ENCODE peak calls at places on chromosomes 11 and 22, in five cellular contexts. One of them, this sample, is unnamed.

GRCh38 chr22:50261615-50262459 is at the start of gene MAPK12:
- DNase-seq in fibroblast of lung: no peak
- DNase-seq in astrocyte: no peak
- DNase-seq in AG04450: no peak
- DNase-seq in mucosa of descending colon: no peak
- DNase-seq in this sample: peak

GRCh38 chr11:17564687-17565042 is 17.6 kb downstream of the OTOG start:
- DNase-seq in fibroblast of lung: no peak
- DNase-seq in astrocyte: no peak
- DNase-seq in AG04450: no peak
- DNase-seq in mucosa of descending colon: no peak
- DNase-seq in this sample: no peak

GRCh38 chr11:78289547-78290292 is 101.0 kb downstream of the USP35 start:
- DNase-seq in fibroblast of lung: no peak
- DNase-seq in astrocyte: no peak
- DNase-seq in AG04450: no peak
- DNase-seq in mucosa of descending colon: no peak
- DNase-seq in this sample: no peak

GRCh38 chr11:122706689-122707088 is 51.2 kb downstream of the UBASH3B start:
- DNase-seq in fibroblast of lung: peak
- DNase-seq in astrocyte: peak
- DNase-seq in AG04450: no peak
- DNase-seq in mucosa of descending colon: no peak
- DNase-seq in this sample: peak

GRCh38 chr22:50299724-50300619 is 7.5 kb downstream of the PLXNB2 start:
- DNase-seq in fibroblast of lung: no peak
- DNase-seq in astrocyte: no peak
- DNase-seq in AG04450: no peak
- DNase-seq in mucosa of descending colon: peak
- DNase-seq in this sample: no peak

GRCh38 chr11:22974251-22974650 is 114.0 kb upstream of the CCDC179 start:
- DNase-seq in fibroblast of lung: no peak
- DNase-seq in astrocyte: no peak
- DNase-seq in AG04450: no peak
- DNase-seq in mucosa of descending colon: no peak
- DNase-seq in this sample: no peak

GRCh38 chr11:117180020-117180419 is 1.5 kb downstream of the SIDT2 start:
- DNase-seq in fibroblast of lung: no peak
- DNase-seq in astrocyte: no peak
- DNase-seq in AG04450: no peak
- DNase-seq in mucosa of descending colon: no peak
- DNase-seq in this sample: peak

GRCh38 chr11:65211293-65212105 is 29.8 kb downstream of the CAPN1 start:
- DNase-seq in fibroblast of lung: no peak
- DNase-seq in astrocyte: no peak
- DNase-seq in AG04450: no peak
- DNase-seq in mucosa of descending colon: no peak
- DNase-seq in this sample: no peak

GRCh38 chr22:46881373-46882118 is 119.1 kb downstream of the TBC1D22A start:
- DNase-seq in fibroblast of lung: peak
- DNase-seq in astrocyte: no peak
- DNase-seq in AG04450: no peak
- DNase-seq in mucosa of descending colon: no peak
- DNase-seq in this sample: no peak

GRCh38 chr11:118892964-118893363 is 9.3 kb downstream of the CXCR5 start:
- DNase-seq in fibroblast of lung: no peak
- DNase-seq in astrocyte: no peak
- DNase-seq in AG04450: no peak
- DNase-seq in mucosa of descending colon: no peak
- DNase-seq in this sample: no peak

GRCh38 chr22:47198801-47199251 is 436.4 kb downstream of the TBC1D22A start:
- DNase-seq in fibroblast of lung: no peak
- DNase-seq in astrocyte: no peak
- DNase-seq in AG04450: no peak
- DNase-seq in mucosa of descending colon: no peak
- DNase-seq in this sample: no peak

GRCh38 chr11:75346912-75347647 is 4.4 kb downstream of the ARRB1 start:
- DNase-seq in fibroblast of lung: peak
- DNase-seq in astrocyte: peak
- DNase-seq in AG04450: no peak
- DNase-seq in mucosa of descending colon: no peak
- DNase-seq in this sample: peak

GRCh38 chr11:28878025-28878424 is 769.8 kb downstream of the METTL15 start:
- DNase-seq in fibroblast of lung: no peak
- DNase-seq in astrocyte: no peak
- DNase-seq in AG04450: no peak
- DNase-seq in mucosa of descending colon: no peak
- DNase-seq in this sample: peak

GRCh38 chr11:60878245-60879101 is 11.1 kb downstream of the ZP1 start:
- DNase-seq in fibroblast of lung: no peak
- DNase-seq in astrocyte: no peak
- DNase-seq in AG04450: no peak
- DNase-seq in mucosa of descending colon: no peak
- DNase-seq in this sample: no peak

GRCh38 chr11:11663907-11664306 is 42.1 kb upstream of the GALNT18 start:
- DNase-seq in fibroblast of lung: no peak
- DNase-seq in astrocyte: no peak
- DNase-seq in AG04450: no peak
- DNase-seq in mucosa of descending colon: no peak
- DNase-seq in this sample: no peak

GRCh38 chr11:14029971-14030531 is 67.5 kb downstream of the SPON1 start:
- DNase-seq in fibroblast of lung: peak
- DNase-seq in astrocyte: peak
- DNase-seq in AG04450: peak
- DNase-seq in mucosa of descending colon: peak
- DNase-seq in this sample: peak

GRCh38 chr11:117875397-117876048 is 935 bp downstream of the FXYD6 start:
- DNase-seq in fibroblast of lung: no peak
- DNase-seq in astrocyte: no peak
- DNase-seq in AG04450: no peak
- DNase-seq in mucosa of descending colon: no peak
- DNase-seq in this sample: no peak

GRCh38 chr11:8265681-8266241 is 2.1 kb upstream of the LMO1 start:
- DNase-seq in fibroblast of lung: no peak
- DNase-seq in astrocyte: no peak
- DNase-seq in AG04450: no peak
- DNase-seq in mucosa of descending colon: no peak
- DNase-seq in this sample: no peak

GRCh38 chr11:60334005-60334620 is 7.1 kb downstream of the MS4A6E start:
- DNase-seq in fibroblast of lung: peak
- DNase-seq in astrocyte: no peak
- DNase-seq in AG04450: no peak
- DNase-seq in mucosa of descending colon: peak
- DNase-seq in this sample: peak

GRCh38 chr11:101870510-101870909 is 44.3 kb upstream of the CEP126 start:
- DNase-seq in fibroblast of lung: peak
- DNase-seq in astrocyte: peak
- DNase-seq in AG04450: no peak
- DNase-seq in mucosa of descending colon: no peak
- DNase-seq in this sample: peak

GRCh38 chr11:111297696-111298095 is 650 bp upstream of the POU2AF3 start:
- DNase-seq in fibroblast of lung: no peak
- DNase-seq in astrocyte: no peak
- DNase-seq in AG04450: no peak
- DNase-seq in mucosa of descending colon: no peak
- DNase-seq in this sample: no peak

GRCh38 chr22:20982563-20982882 is 426 bp downstream of the LZTR1 start:
- DNase-seq in fibroblast of lung: no peak
- DNase-seq in astrocyte: no peak
- DNase-seq in AG04450: no peak
- DNase-seq in mucosa of descending colon: no peak
- DNase-seq in this sample: no peak

GRCh38 chr22:37379716-37380115 is 47.6 kb downstream of the ELFN2 start:
- DNase-seq in fibroblast of lung: no peak
- DNase-seq in astrocyte: no peak
- DNase-seq in AG04450: no peak
- DNase-seq in mucosa of descending colon: no peak
- DNase-seq in this sample: no peak

GRCh38 chr22:16963189-16963945 is 44.7 kb downstream of the GAB4 start:
- DNase-seq in fibroblast of lung: no peak
- DNase-seq in astrocyte: no peak
- DNase-seq in AG04450: no peak
- DNase-seq in mucosa of descending colon: no peak
- DNase-seq in this sample: no peak

GRCh38 chr11:75465701-75466531 is 32.9 kb upstream of the KLHL35 start:
- DNase-seq in fibroblast of lung: no peak
- DNase-seq in astrocyte: peak
- DNase-seq in AG04450: no peak
- DNase-seq in mucosa of descending colon: no peak
- DNase-seq in this sample: peak

GRCh38 chr22:36352775-36353507 is 34.8 kb downstream of the MYH9 start:
- DNase-seq in fibroblast of lung: peak
- DNase-seq in astrocyte: peak
- DNase-seq in AG04450: peak
- DNase-seq in mucosa of descending colon: no peak
- DNase-seq in this sample: peak

GRCh38 chr22:39634530-39635399 is 64.2 kb downstream of the CACNA1I start:
- DNase-seq in fibroblast of lung: peak
- DNase-seq in astrocyte: peak
- DNase-seq in AG04450: peak
- DNase-seq in mucosa of descending colon: no peak
- DNase-seq in this sample: peak

GRCh38 chr11:316891-317291 is 3.1 kb downstream of the IFITM1 start:
- DNase-seq in fibroblast of lung: no peak
- DNase-seq in astrocyte: no peak
- DNase-seq in AG04450: no peak
- DNase-seq in mucosa of descending colon: no peak
- DNase-seq in this sample: no peak

GRCh38 chr22:26542831-26543230 is 30.6 kb upstream of the TFIP11 start:
- DNase-seq in fibroblast of lung: no peak
- DNase-seq in astrocyte: no peak
- DNase-seq in AG04450: no peak
- DNase-seq in mucosa of descending colon: no peak
- DNase-seq in this sample: no peak

GRCh38 chr11:39037611-39038010 is 2421.8 kb downstream of the LRRC4C start:
- DNase-seq in fibroblast of lung: no peak
- DNase-seq in astrocyte: no peak
- DNase-seq in AG04450: no peak
- DNase-seq in mucosa of descending colon: no peak
- DNase-seq in this sample: peak

GRCh38 chr11:36086366-36086765 is 142.5 kb downstream of the LDLRAD3 start:
- DNase-seq in fibroblast of lung: no peak
- DNase-seq in astrocyte: no peak
- DNase-seq in AG04450: no peak
- DNase-seq in mucosa of descending colon: no peak
- DNase-seq in this sample: no peak

GRCh38 chr11:6657346-6657745 is 1.7 kb upstream of the DCHS1 start:
- DNase-seq in fibroblast of lung: peak
- DNase-seq in astrocyte: no peak
- DNase-seq in AG04450: no peak
- DNase-seq in mucosa of descending colon: no peak
- DNase-seq in this sample: no peak

GRCh38 chr11:86230196-86230813 is 14.2 kb upstream of the EED start:
- DNase-seq in fibroblast of lung: no peak
- DNase-seq in astrocyte: no peak
- DNase-seq in AG04450: no peak
- DNase-seq in mucosa of descending colon: no peak
- DNase-seq in this sample: no peak

DNA sequence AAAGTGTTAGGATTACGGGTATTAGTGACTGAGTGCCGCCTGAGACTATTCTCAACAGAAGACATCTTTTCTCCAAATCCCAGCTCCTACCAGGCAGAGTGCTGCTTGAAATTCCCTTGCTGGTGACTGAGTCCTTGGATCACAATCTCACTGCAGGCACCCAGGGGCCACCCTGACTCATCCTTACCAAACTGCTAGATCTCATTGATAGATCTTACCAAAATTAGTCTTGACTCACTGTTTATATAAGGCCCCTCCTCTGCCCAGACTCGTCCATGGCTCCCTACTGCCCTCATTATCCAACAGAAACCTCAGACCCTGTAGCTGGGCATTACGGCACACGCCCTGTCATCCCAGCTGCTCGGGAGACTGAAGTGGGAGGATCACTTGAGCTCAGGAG is 14.7 kb downstream of the TBC1D10A start:
- DNase-seq in fibroblast of lung: peak
- DNase-seq in astrocyte: peak
- DNase-seq in AG04450: no peak
- DNase-seq in mucosa of descending colon: no peak
- DNase-seq in this sample: peak
- TF ChIP-seq CTCF in fibroblast of lung: no peak
- TF ChIP-seq CTCF in astrocyte: no peak
- TF ChIP-seq CTCF in AG04450: no peak
- TF ChIP-seq CTCF in mucosa of descending colon: no peak
- TF ChIP-seq CTCF in this sample: no peak

GRCh38 chr22:42644422-42645340 is 4.3 kb upstream of the ATP5MGL start:
- DNase-seq in fibroblast of lung: peak
- DNase-seq in astrocyte: peak
- DNase-seq in AG04450: no peak
- DNase-seq in mucosa of descending colon: peak
- DNase-seq in this sample: peak
- H3K4me3 ChIP-seq in fibroblast of lung: peak
- H3K4me3 ChIP-seq in astrocyte: no peak
- H3K4me3 ChIP-seq in AG04450: peak
- H3K4me3 ChIP-seq in mucosa of descending colon: no peak
- H3K4me3 ChIP-seq in this sample: peak

GRCh38 chr11:115215694-115216615 is 288.3 kb downstream of the CADM1 start:
- DNase-seq in fibroblast of lung: no peak
- DNase-seq in astrocyte: no peak
- DNase-seq in AG04450: no peak
- DNase-seq in mucosa of descending colon: no peak
- DNase-seq in this sample: peak
- TF ChIP-seq CTCF in fibroblast of lung: peak
- TF ChIP-seq CTCF in astrocyte: peak
- TF ChIP-seq CTCF in AG04450: peak
- TF ChIP-seq CTCF in mucosa of descending colon: no peak
- TF ChIP-seq CTCF in this sample: peak

DNA sequence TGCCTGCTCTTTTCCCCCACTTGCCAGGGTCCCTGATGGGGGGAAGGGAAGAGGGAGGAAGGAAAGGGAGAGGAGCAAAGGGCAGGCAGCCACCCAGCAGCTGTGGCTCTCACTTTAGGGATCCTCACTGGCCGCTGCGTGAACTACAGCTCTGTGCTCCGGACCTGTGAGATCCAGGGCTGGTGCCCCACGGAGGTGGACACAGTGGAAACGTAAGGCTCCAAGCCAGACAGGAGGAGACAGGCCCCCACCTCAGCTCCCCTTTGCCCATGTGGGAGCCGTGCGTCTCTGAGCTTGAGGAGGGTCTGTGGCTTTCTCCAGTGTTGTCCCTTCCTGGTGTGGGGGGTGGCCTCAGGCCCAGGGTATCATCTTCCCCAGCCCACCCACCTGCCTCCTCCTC is 9.9 kb downstream of the P2RX3 start:
- DNase-seq in fibroblast of lung: no peak
- DNase-seq in astrocyte: no peak
- DNase-seq in AG04450: no peak
- DNase-seq in mucosa of descending colon: no peak
- DNase-seq in this sample: no peak
- H3K4me3 ChIP-seq in fibroblast of lung: no peak
- H3K4me3 ChIP-seq in astrocyte: no peak
- H3K4me3 ChIP-seq in AG04450: no peak
- H3K4me3 ChIP-seq in mucosa of descending colon: no peak
- H3K4me3 ChIP-seq in this sample: no peak

DNA sequence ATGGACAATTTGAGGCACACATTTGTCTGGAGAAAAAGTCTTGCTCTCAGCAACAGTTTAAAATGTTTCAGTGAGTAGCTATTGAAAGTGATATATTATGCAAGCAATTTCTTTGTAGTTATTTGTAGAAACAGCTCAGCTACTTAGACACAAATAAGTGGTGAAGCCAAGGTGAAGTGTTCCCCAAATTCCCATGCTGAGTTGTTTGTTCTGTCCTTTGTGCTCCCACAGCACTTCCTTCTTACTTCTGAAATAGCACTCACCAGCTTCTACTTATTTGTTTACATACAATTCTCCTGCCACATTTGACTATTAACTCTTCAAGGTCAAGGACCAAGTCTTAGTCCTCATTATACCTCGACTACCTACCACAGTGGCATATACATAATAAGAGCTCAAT is 638.6 kb upstream of the LRRC4C start:
- DNase-seq in fibroblast of lung: no peak
- DNase-seq in astrocyte: no peak
- DNase-seq in AG04450: no peak
- DNase-seq in mucosa of descending colon: no peak
- DNase-seq in this sample: no peak
- TF ChIP-seq CTCF in fibroblast of lung: no peak
- TF ChIP-seq CTCF in astrocyte: no peak
- TF ChIP-seq CTCF in AG04450: no peak
- TF ChIP-seq CTCF in mucosa of descending colon: no peak
- TF ChIP-seq CTCF in this sample: no peak